ENCODE peak calls at places on chromosomes 5 and 9, in four cellular contexts. F, H, M and X are unnamed samples. For H3K4me1, the result is how much of the 10 kb centered on the place peaks cover.

GRCh38 chr9:95874303-95874988 is 1.0 kb upstream of the ERCC6L2 start:
- DNase-seq in F (no peak), H (no peak), M (no peak), X (no peak)

GRCh38 chr9:110606179-110606578 is 26.6 kb upstream of the SVEP1 start:
- DNase-seq in M (no peak), H (no peak), F (no peak), X (no peak)

GRCh38 chr5:98428806-98429205 is 344.7 kb upstream of the RGMB start:
- DNase-seq in M (no peak), F (no peak), H (peak), X (no peak)

GRCh38 chr5:103409013-103409670 is 150.6 kb downstream of the MACIR start:
- DNase-seq in H (no peak), F (no peak), M (no peak), X (no peak)

GRCh38 chr9:109793196-109793595 is 13.2 kb downstream of the PALM2AKAP2 start:
- DNase-seq in M (no peak), H (no peak), F (no peak), X (no peak)

GRCh38 chr9:136985853-136986252 is 3.1 kb downstream of the LCNL1 start:
- DNase-seq in M (no peak), F (no peak), H (no peak), X (no peak)

GRCh38 chr9:95366731-95367325 is 49.3 kb upstream of the FANCC start:
- DNase-seq in H (no peak), F (no peak), M (no peak), X (no peak)

GRCh38 chr9:96057155-96057554 is 181.7 kb downstream of the ERCC6L2 start:
- DNase-seq in H (no peak), F (no peak), M (no peak), X (no peak)

GRCh38 chr5:18281947-18282557 is 647.8 kb downstream of the TAF11L14 start:
- DNase-seq in F (no peak), H (no peak), M (no peak), X (no peak)

GRCh38 chr5:154794525-154795234 is 39.5 kb downstream of the LARP1 start:
- DNase-seq in F (no peak), H (no peak), M (no peak), X (no peak)

GRCh38 chr5:169837686-169838085 is 142.6 kb downstream of the INSYN2B start:
- DNase-seq in F (no peak), H (no peak), M (no peak), X (no peak)

GRCh38 chr5:156128026-156128425 is 198.9 kb upstream of the SGCD start:
- DNase-seq in H (no peak), F (no peak), M (no peak), X (no peak)

GRCh38 chr5:141861194-141861593 is 17.0 kb downstream of the PCDH1 start:
- DNase-seq in H (no peak), F (no peak), M (no peak), X (no peak)

GRCh38 chr9:78158286-78158685 is 77.6 kb upstream of the CEP78 start:
- DNase-seq in H (no peak), F (no peak), M (no peak), X (no peak)

GRCh38 chr5:69010443-69010842 is 83.4 kb upstream of the SLC30A5 start:
- DNase-seq in H (no peak), M (no peak), F (no peak), X (no peak)

GRCh38 chr5:103510851-103511553 is 51.6 kb downstream of the NUDT12 start:
- DNase-seq in M (no peak), F (no peak), H (no peak), X (no peak)

GRCh38 chr5:173772407-173773059 is 115.6 kb upstream of the CPEB4 start:
- DNase-seq in M (no peak), F (no peak), H (no peak), X (no peak)

GRCh38 chr5:74643160-74643562 is 2.6 kb upstream of the ENC1 start:
- DNase-seq in M (no peak), F (no peak), H (no peak), X (no peak)

GRCh38 chr5:92795633-92796032 is 785.4 kb downstream of the NR2F1-AS1 start:
- DNase-seq in F (no peak), H (no peak), M (no peak), X (no peak)

GRCh38 chr5:180494510-180495181 is 467 bp downstream of the CNOT6 start:
- DNase-seq in M (peak), H (peak), F (no peak), X (peak)

GRCh38 chr9:99681113-99681512 is 140.6 kb upstream of the NR4A3 start:
- DNase-seq in M (no peak), F (no peak), H (no peak), X (no peak)

GRCh38 chr9:99678550-99678949 is 143.1 kb upstream of the NR4A3 start:
- DNase-seq in H (no peak), F (no peak), M (no peak), X (no peak)

GRCh38 chr9:99682378-99682777 is 139.3 kb upstream of the NR4A3 start:
- DNase-seq in H (no peak), M (no peak), F (no peak), X (no peak)

GRCh38 chr9:99682870-99683269 is 138.8 kb upstream of the NR4A3 start:
- DNase-seq in M (no peak), F (no peak), H (no peak), X (no peak)

GRCh38 chr9:99680191-99680590 is 141.5 kb upstream of the NR4A3 start:
- DNase-seq in M (no peak), F (no peak), H (no peak), X (no peak)
- TF ChIP-seq POLR2A in M (no peak), F (no peak), H (no peak), X (no peak)

DNA sequence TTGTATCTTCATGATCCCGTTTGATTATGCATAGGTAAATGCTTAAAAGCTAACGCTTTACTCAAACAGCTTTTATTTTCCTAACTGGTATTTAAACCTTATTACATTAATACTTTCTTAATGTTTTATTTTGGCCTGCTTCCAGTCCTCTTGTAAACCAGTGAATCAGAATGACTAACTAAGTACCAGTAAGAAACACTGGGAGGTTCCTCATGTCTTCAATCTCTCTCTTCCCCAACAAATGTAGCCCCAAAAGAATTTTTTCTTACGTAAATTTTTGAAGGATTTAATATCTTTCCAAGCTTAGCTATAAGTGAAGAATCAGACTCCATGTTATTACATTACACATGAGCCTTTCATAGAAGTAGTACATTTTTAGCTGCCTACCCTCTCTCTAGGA is 420.5 kb downstream of the GABRG2 start:
- DNase-seq in M (no peak), H (no peak), F (no peak), X (no peak)
- H3K4me1 ChIP-seq in M (under half), H (under half), F (under half), X (under half)

GRCh38 chr9:133320421-133320881 is 15.5 kb downstream of the SURF6 start:
- DNase-seq in M (no peak), H (no peak), F (no peak), X (no peak)
- TF ChIP-seq CTCF in M (no peak), H (no peak), F (peak), X (no peak)

GRCh38 chr9:133352635-133353340 is 3.5 kb downstream of the SURF1 start:
- DNase-seq in H (no peak), F (no peak), M (no peak), X (no peak)
- TF ChIP-seq POLR2A in H (no peak), F (no peak), M (no peak), X (no peak)

GRCh38 chr5:135706893-135707292 is 127.6 kb upstream of the SLC25A48 start:
- DNase-seq in H (no peak), M (no peak), F (no peak), X (no peak)

GRCh38 chr5:135704616-135705015 is 125.8 kb upstream of the CXCL14 start:
- DNase-seq in M (no peak), H (no peak), F (no peak), X (no peak)

GRCh38 chr5:135706474-135706873 is 127.7 kb upstream of the CXCL14 start:
- DNase-seq in M (no peak), F (no peak), H (no peak), X (no peak)

GRCh38 chr5:135705941-135706340 is 127.2 kb upstream of the CXCL14 start:
- DNase-seq in F (no peak), H (no peak), M (no peak), X (no peak)

GRCh38 chr5:135705230-135705631 is 126.4 kb upstream of the CXCL14 start:
- DNase-seq in H (no peak), M (no peak), F (no peak), X (no peak)
- H3K4me1 ChIP-seq in H (under half), M (under half), F (under half), X (under half)